ENCODE peak calls at places on chromosomes 4 and X, in seven cellular contexts. A, L, K, G, V, X and P are unnamed samples.

GRCh38 chrX:10011261-10011931 is 44.2 kb downstream of the CLDN34 start:
- DNase-seq in G (no peak), A (no peak), V (no peak), K (no peak), X (no peak), L (peak), P (no peak)

GRCh38 chr4:36332023-36332781 is 50.8 kb downstream of the DTHD1 start:
- DNase-seq in V (no peak), L (peak), K (no peak), A (no peak), X (no peak), G (no peak), P (no peak)

GRCh38 chr4:23710298-23710697 is 179.5 kb downstream of the PPARGC1A start:
- DNase-seq in L (no peak), K (no peak), V (no peak), G (no peak), X (no peak), A (no peak), P (no peak)

GRCh38 chr4:174600391-174600790 is 78.1 kb upstream of the HPGD start:
- DNase-seq in A (no peak), L (no peak), G (no peak), V (no peak), K (no peak), X (no peak), P (no peak)

GRCh38 chrX:18036394-18036793 is 175.3 kb upstream of the RAI2 start:
- DNase-seq in V (no peak), L (no peak), A (no peak), G (no peak), X (no peak), K (no peak), P (no peak)

GRCh38 chrX:72498782-72499181 is 73.9 kb downstream of the HDAC8 start:
- DNase-seq in A (no peak), G (no peak), V (no peak), X (no peak), L (peak), K (no peak), P (no peak)

GRCh38 chr4:145440292-145441007 is 41.2 kb upstream of the SMAD1 start:
- DNase-seq in L (no peak), X (no peak), A (no peak), V (no peak), G (no peak), K (no peak), P (no peak)

GRCh38 chr4:184192933-184193332 is 24.7 kb downstream of the ENPP6 start:
- DNase-seq in K (no peak), A (no peak), X (no peak), L (no peak), G (no peak), V (no peak), P (no peak)

GRCh38 chr4:113618205-113618604 is 143.3 kb downstream of the CAMK2D start:
- DNase-seq in G (no peak), X (no peak), A (no peak), V (no peak), L (no peak), K (no peak), P (no peak)

GRCh38 chr4:102759835-102760644 is 728 bp downstream of the MANBA start:
- DNase-seq in K (no peak), G (peak), X (no peak), L (peak), V (no peak), A (peak), P (peak)

DNA sequence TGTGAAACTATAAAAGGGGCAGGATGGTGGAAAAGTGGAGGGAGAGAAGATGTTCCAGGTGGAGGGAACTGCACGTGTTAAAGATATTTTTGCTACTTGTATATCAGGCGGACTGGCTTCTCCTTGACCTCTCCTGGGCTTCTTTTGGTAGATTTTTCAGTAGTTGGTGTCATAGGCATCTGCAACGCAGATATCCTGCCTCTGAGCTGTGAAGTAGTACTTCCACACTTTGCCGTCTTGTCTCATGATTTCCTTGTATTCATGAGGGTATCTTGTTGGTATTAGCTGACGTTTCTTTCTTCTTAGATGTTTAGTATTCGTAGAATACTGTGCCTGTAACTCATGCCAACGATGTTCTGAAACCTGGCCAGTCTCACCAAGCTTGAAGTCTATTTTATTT is 81.0 kb downstream of the WWC2 start:
- DNase-seq in L (no peak), A (no peak), G (no peak), X (no peak), K (no peak), V (no peak), P (no peak)
- TF ChIP-seq JUND in L (no peak), A (no peak), G (no peak), X (no peak), K (no peak), V (no peak), P (no peak)

DNA sequence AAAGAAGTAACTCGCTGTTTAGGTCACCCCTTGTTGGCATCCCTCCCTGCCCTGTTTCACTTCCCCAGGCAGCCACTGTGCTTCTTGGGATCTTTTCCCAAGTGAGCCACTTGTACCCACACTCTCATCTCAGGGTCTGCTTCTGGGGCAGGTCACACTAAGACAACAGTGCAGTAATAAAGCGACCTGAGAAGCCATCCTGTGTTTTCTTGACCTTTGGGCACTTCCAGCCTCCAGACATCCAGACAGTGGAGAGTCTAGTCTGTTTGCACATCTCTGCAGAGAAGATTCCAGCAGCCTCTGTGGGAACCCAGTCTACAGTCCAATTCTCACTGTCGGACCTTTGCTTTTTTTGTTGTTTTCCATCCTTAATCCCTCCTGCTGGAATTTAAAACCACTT is 50.3 kb upstream of the ATP6AP2 start:
- DNase-seq in G (peak), A (no peak), K (no peak), L (no peak), X (no peak), V (no peak), P (no peak)
- TF ChIP-seq JUND in G (no peak), A (no peak), K (no peak), L (no peak), X (no peak), V (no peak), P (no peak)

GRCh38 chrX:107025538-107025937 is 25.5 kb upstream of the MORC4 start:
- DNase-seq in X (no peak), L (no peak), A (peak), V (peak), G (peak), K (peak), P (peak)
- TF ChIP-seq JUND in X (no peak), L (no peak), A (no peak), V (no peak), G (no peak), K (no peak), P (no peak)

GRCh38 chrX:50818986-50819385 is 5.0 kb upstream of the SHROOM4 start:
- DNase-seq in L (no peak), V (no peak), A (no peak), X (no peak), K (no peak), G (no peak), P (no peak)

GRCh38 chrX:50814701-50815476 is 895 bp upstream of the SHROOM4 start:
- DNase-seq in A (no peak), G (no peak), X (no peak), K (no peak), V (no peak), L (no peak), P (no peak)

GRCh38 chrX:50812995-50813842 is 775 bp downstream of the SHROOM4 start:
- DNase-seq in G (no peak), V (peak), L (no peak), A (peak), K (no peak), X (peak), P (no peak)

GRCh38 chrX:50813843-50814661 is at the start of gene SHROOM4:
- DNase-seq in V (peak), A (no peak), X (peak), K (no peak), G (peak), L (no peak), P (no peak)
- TF ChIP-seq JUND in V (no peak), A (no peak), X (no peak), K (no peak), G (no peak), L (no peak), P (no peak)

DNA sequence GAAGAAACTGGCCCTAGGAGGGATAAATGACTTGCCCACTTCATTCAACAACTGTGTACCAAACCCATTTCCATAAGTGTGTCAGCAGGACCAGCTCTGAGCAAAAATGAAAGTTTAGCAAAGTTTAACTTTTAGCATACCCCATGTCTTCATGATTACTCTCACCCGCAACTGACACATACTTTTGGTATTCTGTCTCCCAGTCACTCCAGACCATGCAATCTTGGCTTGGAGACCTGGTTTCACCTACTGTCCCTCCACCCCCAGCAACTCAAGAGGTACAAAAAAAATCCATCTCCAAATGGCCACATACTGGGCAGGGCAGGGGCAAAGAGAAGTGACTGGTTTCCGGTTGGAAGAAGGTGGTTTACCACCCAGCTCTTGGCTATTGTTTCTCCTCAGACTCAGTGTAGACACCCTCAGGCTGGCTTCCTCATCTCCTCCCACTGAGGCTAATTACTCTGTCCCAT is 79.8 kb downstream of the RLIM start:
- DNase-seq in X (no peak), L (peak), V (no peak), G (no peak), K (no peak), A (no peak), P (no peak)
- TF ChIP-seq JUND in X (no peak), L (no peak), V (no peak), G (no peak), K (no peak), A (no peak), P (no peak)

GRCh38 chrX:107154787-107155620 is 36.4 kb upstream of the RBM41 start:
- DNase-seq in K (no peak), X (peak), V (no peak), G (peak), A (no peak), L (no peak), P (peak)
- TF ChIP-seq JUND in K (peak), X (no peak), V (no peak), G (no peak), A (no peak), L (no peak), P (peak)

GRCh38 chr4:89100853-89101252 is 10.5 kb upstream of the TIGD2 start:
- DNase-seq in X (no peak), G (no peak), A (no peak), L (no peak), V (no peak), K (no peak), P (no peak)

GRCh38 chr4:89101256-89102161 is 9.8 kb upstream of the TIGD2 start:
- DNase-seq in X (no peak), L (peak), V (no peak), G (no peak), K (no peak), A (no peak), P (no peak)

DNA sequence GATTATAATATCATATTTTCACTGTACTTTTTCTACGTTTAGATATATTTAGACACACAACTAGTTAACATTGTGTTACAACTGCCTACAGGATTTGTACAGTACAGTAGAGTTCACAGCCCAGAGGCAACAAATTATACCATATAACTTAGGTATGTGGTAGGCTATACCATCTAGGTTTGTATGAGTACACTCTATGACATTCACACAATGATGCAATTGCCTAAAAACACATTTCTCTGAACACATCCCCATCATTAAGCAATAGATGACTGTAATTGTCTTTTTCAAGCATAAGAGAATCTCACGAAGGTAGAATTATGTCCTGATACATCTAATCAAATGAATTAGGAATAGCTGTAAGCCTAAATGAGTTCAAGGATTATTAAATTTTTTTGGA is 12.3 kb upstream of the TIGD2 start:
- DNase-seq in X (no peak), A (no peak), G (no peak), V (no peak), L (no peak), K (no peak), P (no peak)
- TF ChIP-seq JUND in X (no peak), A (no peak), G (no peak), V (no peak), L (no peak), K (no peak), P (no peak)